ENCODE peak calls at places on chromosomes 7 and 10, in seven cellular contexts. U is amygdala; O is effector CD4-positive, alpha-beta T cell; M is endothelial cell; G is Caki2; T is OCI-LY7; A is tibial nerve. Q is an unnamed sample.

GRCh38 chr7:10571759-10572158 is 401.9 kb upstream of the PHF14 start:
- DNase-seq in M (no peak), U (no peak), G (no peak), O (no peak), T (no peak), A (no peak), Q (no peak)

GRCh38 chr7:108561047-108561619 is 8.4 kb downstream of the THAP5 start:
- DNase-seq in U (no peak), T (no peak), O (no peak), A (no peak), M (no peak), G (no peak), Q (no peak)

GRCh38 chr10:100436255-100436654 is 26.6 kb upstream of the WNT8B start:
- DNase-seq in O (no peak), U (no peak), G (no peak), T (no peak), M (no peak), A (no peak), Q (no peak)

GRCh38 chr10:61628875-61629513 is 33.7 kb upstream of the CABCOCO1 start:
- DNase-seq in T (no peak), U (no peak), G (peak; percentile 85), O (no peak), A (no peak), M (no peak), Q (no peak)

GRCh38 chr7:128867842-128868623 is 5.4 kb downstream of the ATP6V1F start:
- DNase-seq in O (no peak), A (no peak), T (no peak), M (no peak), U (peak; percentile 9), G (no peak), Q (no peak)

GRCh38 chr7:141198191-141198958 is 124.5 kb downstream of the TMEM178B start:
- DNase-seq in U (no peak), M (no peak), O (no peak), A (no peak), T (no peak), G (peak; percentile 54), Q (no peak)

GRCh38 chr7:124397134-124397533 is 364.3 kb upstream of the TMEM229A start:
- DNase-seq in M (no peak), T (no peak), A (no peak), G (no peak), O (no peak), U (no peak), Q (no peak)

GRCh38 chr10:73413108-73413527 is 740 bp downstream of the ANXA7 start:
- DNase-seq in A (no peak), O (no peak), G (peak; percentile 79), T (peak; percentile 65), M (peak; percentile 26), U (peak; percentile 64), Q (peak; percentile 19)

GRCh38 chr7:69781412-69781846 is 183.2 kb downstream of the AUTS2 start:
- DNase-seq in G (peak; percentile 22), O (no peak), T (no peak), U (no peak), M (no peak), A (no peak), Q (no peak)

GRCh38 chr10:6141296-6142151 is 52.7 kb downstream of the RBM17 start:
- DNase-seq in M (no peak), A (no peak), G (peak; percentile 37), U (no peak), O (no peak), T (peak; percentile 56), Q (no peak)

GRCh38 chr10:6607778-6608177 is 27.7 kb upstream of the PRKCQ start:
- DNase-seq in G (no peak), A (no peak), U (peak; percentile 84), T (no peak), O (no peak), M (no peak), Q (no peak)

GRCh38 chr7:80588591-80588990 is 49.9 kb upstream of the CD36 start:
- DNase-seq in A (no peak), T (no peak), U (no peak), M (no peak), O (no peak), G (no peak), Q (no peak)

GRCh38 chr7:108236681-108237415 is 106.7 kb upstream of the LAMB4 start:
- DNase-seq in M (no peak), A (no peak), U (no peak), G (no peak), T (no peak), O (no peak), Q (no peak)

GRCh38 chr7:129168219-129168991 is 20.0 kb upstream of the SMO start:
- DNase-seq in G (no peak), M (no peak), A (no peak), O (no peak), U (no peak), T (no peak), Q (no peak)

GRCh38 chr10:105803206-105803605 is 1162.1 kb downstream of the SORCS3 start:
- DNase-seq in A (no peak), G (no peak), O (no peak), U (no peak), T (no peak), M (no peak), Q (no peak)

GRCh38 chr7:1672851-1673486 is 2.9 kb downstream of the ELFN1 start:
- DNase-seq in A (peak; percentile 11), U (no peak), T (no peak), G (no peak), O (no peak), M (no peak), Q (no peak)

GRCh38 chr7:41691286-41691966 is 11.5 kb downstream of the INHBA start:
- DNase-seq in T (no peak), A (no peak), O (no peak), M (no peak), G (no peak), U (no peak), Q (no peak)

GRCh38 chr10:43863270-43863669 is 214.6 kb upstream of the ZNF32 start:
- DNase-seq in U (no peak), T (no peak), M (no peak), O (no peak), G (no peak), A (no peak), Q (no peak)

GRCh38 chr10:87594181-87594580 is 65.5 kb upstream of the PAPSS2 start:
- DNase-seq in A (no peak), T (no peak), G (no peak), U (no peak), O (no peak), M (no peak), Q (no peak)

GRCh38 chr7:25722856-25723255 is 429.1 kb upstream of the NFE2L3 start:
- DNase-seq in M (no peak), O (no peak), A (no peak), T (no peak), U (no peak), G (no peak), Q (no peak)

GRCh38 chr7:64557601-64558322 is 5.1 kb downstream of the ZNF680 start:
- DNase-seq in G (no peak), T (peak; percentile 87), M (no peak), O (no peak), A (no peak), U (no peak), Q (no peak)

GRCh38 chr10:113445736-113446135 is 107.1 kb upstream of the HABP2 start:
- DNase-seq in T (no peak), M (no peak), G (no peak), U (no peak), O (no peak), A (no peak), Q (no peak)

GRCh38 chr10:43778571-43778970 is 129.9 kb upstream of the ZNF32 start:
- DNase-seq in T (no peak), U (no peak), O (no peak), G (no peak), M (no peak), A (no peak), Q (no peak)